ENCODE peak calls at places on chromosomes 6 and 20, in eight cellular contexts. One of them, this sample, is unnamed.

GRCh38 chr20:11754451-11754850 is 163.2 kb upstream of the BTBD3 start:
- DNase-seq in mucosa of descending colon: no peak
- DNase-seq in fibroblast of pulmonary artery: no peak
- DNase-seq in cardiac fibroblast: no peak
- DNase-seq in PC-9: no peak
- DNase-seq in transverse colon: no peak
- DNase-seq in fibroblast of the aortic adventitia: no peak
- DNase-seq in AG10803: no peak
- DNase-seq in this sample: no peak

GRCh38 chr6:134216304-134217029 is 101.4 kb downstream of the SGK1 start:
- DNase-seq in mucosa of descending colon: no peak
- DNase-seq in fibroblast of pulmonary artery: no peak
- DNase-seq in cardiac fibroblast: no peak
- DNase-seq in PC-9: no peak
- DNase-seq in transverse colon: no peak
- DNase-seq in fibroblast of the aortic adventitia: no peak
- DNase-seq in AG10803: no peak
- DNase-seq in this sample: no peak

GRCh38 chr6:161379828-161380598 is 106.2 kb upstream of the AGPAT4 start:
- DNase-seq in mucosa of descending colon: no peak
- DNase-seq in fibroblast of pulmonary artery: peak
- DNase-seq in cardiac fibroblast: peak
- DNase-seq in PC-9: no peak
- DNase-seq in transverse colon: no peak
- DNase-seq in fibroblast of the aortic adventitia: peak
- DNase-seq in AG10803: peak
- DNase-seq in this sample: no peak

GRCh38 chr6:142421285-142422202 is 119.7 kb downstream of the ADGRG6 start:
- DNase-seq in mucosa of descending colon: no peak
- DNase-seq in fibroblast of pulmonary artery: no peak
- DNase-seq in cardiac fibroblast: no peak
- DNase-seq in PC-9: no peak
- DNase-seq in transverse colon: no peak
- DNase-seq in fibroblast of the aortic adventitia: no peak
- DNase-seq in AG10803: peak
- DNase-seq in this sample: no peak

GRCh38 chr20:24987873-24988835 is 4.4 kb downstream of the APMAP start:
- DNase-seq in mucosa of descending colon: no peak
- DNase-seq in fibroblast of pulmonary artery: no peak
- DNase-seq in cardiac fibroblast: no peak
- DNase-seq in PC-9: no peak
- DNase-seq in transverse colon: no peak
- DNase-seq in fibroblast of the aortic adventitia: no peak
- DNase-seq in AG10803: no peak
- DNase-seq in this sample: no peak

GRCh38 chr6:155498370-155498769 is 42.7 kb upstream of the NOX3 start:
- DNase-seq in mucosa of descending colon: no peak
- DNase-seq in fibroblast of pulmonary artery: peak
- DNase-seq in cardiac fibroblast: peak
- DNase-seq in PC-9: no peak
- DNase-seq in transverse colon: no peak
- DNase-seq in fibroblast of the aortic adventitia: peak
- DNase-seq in AG10803: no peak
- DNase-seq in this sample: no peak

GRCh38 chr6:50832912-50833311 is 14.2 kb downstream of the TFAP2B start:
- DNase-seq in mucosa of descending colon: no peak
- DNase-seq in fibroblast of pulmonary artery: no peak
- DNase-seq in cardiac fibroblast: no peak
- DNase-seq in PC-9: no peak
- DNase-seq in transverse colon: no peak
- DNase-seq in fibroblast of the aortic adventitia: no peak
- DNase-seq in AG10803: no peak
- DNase-seq in this sample: no peak

GRCh38 chr20:38973546-38974120 is 11.5 kb downstream of the DHX35 start:
- DNase-seq in mucosa of descending colon: no peak
- DNase-seq in fibroblast of pulmonary artery: peak
- DNase-seq in cardiac fibroblast: peak
- DNase-seq in PC-9: no peak
- DNase-seq in transverse colon: no peak
- DNase-seq in fibroblast of the aortic adventitia: no peak
- DNase-seq in AG10803: peak
- DNase-seq in this sample: no peak

GRCh38 chr6:140846518-140847277 is 1286.0 kb upstream of the GJE1 start:
- DNase-seq in mucosa of descending colon: no peak
- DNase-seq in fibroblast of pulmonary artery: peak
- DNase-seq in cardiac fibroblast: peak
- DNase-seq in PC-9: no peak
- DNase-seq in transverse colon: no peak
- DNase-seq in fibroblast of the aortic adventitia: peak
- DNase-seq in AG10803: peak
- DNase-seq in this sample: no peak

GRCh38 chr6:134555672-134556071 is 237.8 kb upstream of the SGK1 start:
- DNase-seq in mucosa of descending colon: no peak
- DNase-seq in fibroblast of pulmonary artery: no peak
- DNase-seq in cardiac fibroblast: no peak
- DNase-seq in PC-9: no peak
- DNase-seq in transverse colon: no peak
- DNase-seq in fibroblast of the aortic adventitia: no peak
- DNase-seq in AG10803: no peak
- DNase-seq in this sample: no peak

GRCh38 chr6:28725890-28726348 is 197.9 kb downstream of the TRIM27 start:
- DNase-seq in mucosa of descending colon: no peak
- DNase-seq in fibroblast of pulmonary artery: no peak
- DNase-seq in cardiac fibroblast: peak
- DNase-seq in PC-9: no peak
- DNase-seq in transverse colon: no peak
- DNase-seq in fibroblast of the aortic adventitia: no peak
- DNase-seq in AG10803: no peak
- DNase-seq in this sample: no peak

GRCh38 chr20:38651154-38651553 is 49.5 kb downstream of the ARHGAP40 start:
- DNase-seq in mucosa of descending colon: no peak
- DNase-seq in fibroblast of pulmonary artery: no peak
- DNase-seq in cardiac fibroblast: no peak
- DNase-seq in PC-9: peak
- DNase-seq in transverse colon: no peak
- DNase-seq in fibroblast of the aortic adventitia: no peak
- DNase-seq in AG10803: no peak
- DNase-seq in this sample: no peak

GRCh38 chr6:357791-358341 is 33.7 kb upstream of the IRF4 start:
- DNase-seq in mucosa of descending colon: no peak
- DNase-seq in fibroblast of pulmonary artery: no peak
- DNase-seq in cardiac fibroblast: no peak
- DNase-seq in PC-9: no peak
- DNase-seq in transverse colon: no peak
- DNase-seq in fibroblast of the aortic adventitia: no peak
- DNase-seq in AG10803: no peak
- DNase-seq in this sample: no peak

GRCh38 chr20:47675190-47676142 is 109.8 kb downstream of the SULF2 start:
- DNase-seq in mucosa of descending colon: no peak
- DNase-seq in fibroblast of pulmonary artery: no peak
- DNase-seq in cardiac fibroblast: no peak
- DNase-seq in PC-9: no peak
- DNase-seq in transverse colon: no peak
- DNase-seq in fibroblast of the aortic adventitia: no peak
- DNase-seq in AG10803: no peak
- DNase-seq in this sample: no peak

GRCh38 chr6:146650799-146651481 is 52.2 kb downstream of the ADGB start:
- DNase-seq in mucosa of descending colon: no peak
- DNase-seq in fibroblast of pulmonary artery: no peak
- DNase-seq in cardiac fibroblast: no peak
- DNase-seq in PC-9: no peak
- DNase-seq in transverse colon: no peak
- DNase-seq in fibroblast of the aortic adventitia: peak
- DNase-seq in AG10803: peak
- DNase-seq in this sample: no peak

DNA sequence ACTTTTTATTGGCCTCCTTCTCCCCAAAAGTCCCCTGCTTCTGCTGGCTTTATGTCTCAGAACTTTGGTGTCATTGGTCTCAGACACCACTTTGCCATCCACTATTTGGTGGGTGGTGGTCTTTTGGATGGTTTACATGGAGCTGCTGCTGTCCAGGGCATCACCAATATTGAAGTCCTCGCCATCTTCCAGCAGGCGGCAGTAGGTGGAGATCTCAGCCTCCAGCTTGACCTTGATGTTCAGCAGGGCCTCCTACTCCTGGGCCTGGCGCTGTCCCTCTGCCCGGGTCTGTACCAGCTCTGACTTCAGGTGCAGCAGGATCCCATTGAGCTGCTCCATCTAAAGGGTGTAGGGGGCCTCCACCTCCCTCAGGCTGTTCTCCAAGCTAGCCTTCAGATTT is 148.4 kb upstream of the FOXA2 start:
- DNase-seq in mucosa of descending colon: no peak
- DNase-seq in fibroblast of pulmonary artery: no peak
- DNase-seq in cardiac fibroblast: no peak
- DNase-seq in PC-9: no peak
- DNase-seq in transverse colon: no peak
- DNase-seq in fibroblast of the aortic adventitia: no peak
- DNase-seq in AG10803: no peak
- DNase-seq in this sample: no peak
- TF ChIP-seq CTCF in mucosa of descending colon: no peak
- TF ChIP-seq CTCF in fibroblast of pulmonary artery: no peak
- TF ChIP-seq CTCF in cardiac fibroblast: no peak
- TF ChIP-seq CTCF in PC-9: no peak
- TF ChIP-seq CTCF in transverse colon: no peak
- TF ChIP-seq CTCF in fibroblast of the aortic adventitia: no peak
- TF ChIP-seq CTCF in AG10803: no peak
- TF ChIP-seq CTCF in this sample: no peak

DNA sequence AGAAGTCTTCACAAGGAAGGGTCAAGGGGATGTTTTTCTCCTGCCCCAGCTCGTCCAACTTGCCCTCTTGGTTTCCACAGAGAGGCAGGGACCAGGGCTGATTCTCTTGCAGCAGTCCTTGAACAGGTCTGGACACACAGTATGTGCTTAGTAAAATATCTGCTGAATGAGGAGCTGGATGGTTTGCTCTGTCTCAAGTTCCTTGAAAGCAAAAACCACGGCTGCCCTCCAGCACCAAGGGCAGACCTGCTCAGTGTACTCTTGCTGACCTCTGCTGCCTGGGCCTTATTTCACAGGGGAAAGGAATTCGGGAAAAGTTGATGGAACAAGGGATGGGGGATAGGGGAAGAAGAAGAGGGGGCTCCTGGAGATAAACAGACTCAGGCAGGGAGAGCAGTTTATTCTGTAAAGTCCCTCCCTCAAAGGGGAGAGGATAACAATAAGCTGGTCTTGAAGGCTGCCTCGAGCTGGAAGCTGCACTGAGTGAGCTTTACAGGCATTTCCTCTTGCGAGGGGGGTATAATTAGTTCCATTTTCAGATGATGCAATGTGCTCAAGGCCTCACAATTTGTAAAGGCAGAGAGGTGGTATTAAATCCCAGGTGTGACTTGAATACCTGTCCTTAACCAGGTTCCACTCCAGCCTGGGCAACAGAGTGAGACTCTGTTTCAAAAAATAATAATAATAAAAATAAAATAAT is 10.3 kb downstream of the KCNK5 start:
- DNase-seq in mucosa of descending colon: peak
- DNase-seq in fibroblast of pulmonary artery: no peak
- DNase-seq in cardiac fibroblast: no peak
- DNase-seq in PC-9: no peak
- DNase-seq in transverse colon: no peak
- DNase-seq in fibroblast of the aortic adventitia: peak
- DNase-seq in AG10803: no peak
- DNase-seq in this sample: no peak
- TF ChIP-seq CTCF in mucosa of descending colon: no peak
- TF ChIP-seq CTCF in fibroblast of pulmonary artery: no peak
- TF ChIP-seq CTCF in cardiac fibroblast: no peak
- TF ChIP-seq CTCF in PC-9: no peak
- TF ChIP-seq CTCF in transverse colon: no peak
- TF ChIP-seq CTCF in fibroblast of the aortic adventitia: no peak
- TF ChIP-seq CTCF in AG10803: no peak
- TF ChIP-seq CTCF in this sample: no peak

DNA sequence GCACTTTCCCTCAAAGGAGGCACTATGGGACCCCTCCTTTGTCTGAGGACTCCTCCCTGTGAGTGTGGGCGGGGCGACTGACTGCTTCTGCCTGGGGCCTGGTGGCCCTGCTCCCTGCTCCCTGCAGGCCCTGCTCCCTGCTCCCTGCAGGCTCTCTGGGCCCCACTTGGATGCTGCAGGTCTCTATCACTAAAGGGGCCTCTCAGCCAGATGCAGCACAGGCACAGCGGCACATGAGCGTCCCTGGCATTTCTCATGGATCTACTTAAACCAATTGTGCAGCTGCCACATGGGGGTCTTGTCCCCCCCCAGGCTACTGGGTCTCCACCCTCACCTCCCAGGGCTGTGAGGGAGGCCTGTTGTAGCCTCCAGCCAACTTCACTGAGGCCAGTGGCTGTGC is 7.8 kb downstream of the EEF1A2 start:
- DNase-seq in mucosa of descending colon: no peak
- DNase-seq in fibroblast of pulmonary artery: no peak
- DNase-seq in cardiac fibroblast: no peak
- DNase-seq in PC-9: no peak
- DNase-seq in transverse colon: no peak
- DNase-seq in fibroblast of the aortic adventitia: no peak
- DNase-seq in AG10803: no peak
- DNase-seq in this sample: no peak
- TF ChIP-seq CTCF in mucosa of descending colon: no peak
- TF ChIP-seq CTCF in fibroblast of pulmonary artery: no peak
- TF ChIP-seq CTCF in cardiac fibroblast: no peak
- TF ChIP-seq CTCF in PC-9: no peak
- TF ChIP-seq CTCF in transverse colon: no peak
- TF ChIP-seq CTCF in fibroblast of the aortic adventitia: no peak
- TF ChIP-seq CTCF in AG10803: no peak
- TF ChIP-seq CTCF in this sample: no peak

DNA sequence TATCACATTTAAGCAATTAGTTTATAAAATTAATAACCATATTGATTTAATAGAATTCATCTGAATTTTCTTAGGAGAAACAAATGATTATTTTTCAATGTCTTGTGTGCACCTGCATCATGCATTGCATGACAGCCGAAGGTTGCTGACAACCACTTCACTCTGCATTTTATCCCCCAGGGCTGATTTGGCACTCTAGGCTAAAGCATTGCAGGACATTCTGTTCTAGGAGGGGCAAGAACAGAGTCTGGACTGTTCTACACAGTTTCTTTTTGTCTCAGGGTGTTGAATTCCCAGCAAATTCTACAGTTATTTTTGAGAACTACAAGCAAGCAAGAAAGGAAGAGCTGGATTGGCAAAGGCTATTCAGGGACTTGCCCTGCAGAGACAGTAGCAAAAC is 570.4 kb upstream of the EYS start:
- DNase-seq in mucosa of descending colon: no peak
- DNase-seq in fibroblast of pulmonary artery: no peak
- DNase-seq in cardiac fibroblast: no peak
- DNase-seq in PC-9: no peak
- DNase-seq in transverse colon: no peak
- DNase-seq in fibroblast of the aortic adventitia: no peak
- DNase-seq in AG10803: no peak
- DNase-seq in this sample: no peak
- TF ChIP-seq CTCF in mucosa of descending colon: no peak
- TF ChIP-seq CTCF in fibroblast of pulmonary artery: no peak
- TF ChIP-seq CTCF in cardiac fibroblast: no peak
- TF ChIP-seq CTCF in PC-9: no peak
- TF ChIP-seq CTCF in transverse colon: no peak
- TF ChIP-seq CTCF in fibroblast of the aortic adventitia: no peak
- TF ChIP-seq CTCF in AG10803: no peak
- TF ChIP-seq CTCF in this sample: no peak

This sample was measured in omental fat pad.